ENCODE peak calls at places on chromosome 14, in four cellular contexts. A is SK-N-SH, G is K562, I is GM12878. W is an unnamed sample.

GRCh38 chr14:60233891-60234290 is 15.1 kb upstream of the PPM1A start:
- DNase-seq in A (no peak), G (no peak), I (no peak), W (no peak)

GRCh38 chr14:93009471-93010117 is 86.6 kb downstream of the CHGA start:
- DNase-seq in A (peak), G (no peak), I (no peak), W (no peak)

GRCh38 chr14:104827173-104828055 is 26.5 kb downstream of the ZBTB42 start:
- DNase-seq in A (peak), G (peak), I (no peak), W (peak)

GRCh38 chr14:92692822-92693226 is 55.6 kb downstream of the LGMN start:
- DNase-seq in A (peak), G (no peak), I (no peak), W (no peak)

GRCh38 chr14:73662439-73663056 is 17.8 kb downstream of the DNAL1 start:
- DNase-seq in A (peak), G (peak), I (no peak), W (peak)

GRCh38 chr14:77965919-77966435 is 166.1 kb downstream of the ADCK1 start:
- DNase-seq in A (peak), G (peak), I (peak), W (peak)

GRCh38 chr14:29548948-29549370 is 378.7 kb downstream of the PRKD1 start:
- DNase-seq in A (peak), G (peak), I (peak), W (no peak)

GRCh38 chr14:104924421-104925213 is at the start of gene PLD4:
- DNase-seq in A (no peak), G (no peak), I (no peak), W (no peak)

GRCh38 chr14:89858084-89858483 is 96.4 kb downstream of the EFCAB11 start:
- DNase-seq in A (no peak), G (no peak), I (no peak), W (no peak)

GRCh38 chr14:89861630-89862029 is 92.9 kb downstream of the EFCAB11 start:
- DNase-seq in A (no peak), G (no peak), I (no peak), W (no peak)

GRCh38 chr14:89855961-89856360 is 98.6 kb downstream of the EFCAB11 start:
- DNase-seq in A (no peak), G (no peak), I (no peak), W (no peak)

GRCh38 chr14:89853976-89854693 is 100.4 kb downstream of the EFCAB11 start:
- DNase-seq in A (no peak), G (no peak), I (no peak), W (no peak)

DNA sequence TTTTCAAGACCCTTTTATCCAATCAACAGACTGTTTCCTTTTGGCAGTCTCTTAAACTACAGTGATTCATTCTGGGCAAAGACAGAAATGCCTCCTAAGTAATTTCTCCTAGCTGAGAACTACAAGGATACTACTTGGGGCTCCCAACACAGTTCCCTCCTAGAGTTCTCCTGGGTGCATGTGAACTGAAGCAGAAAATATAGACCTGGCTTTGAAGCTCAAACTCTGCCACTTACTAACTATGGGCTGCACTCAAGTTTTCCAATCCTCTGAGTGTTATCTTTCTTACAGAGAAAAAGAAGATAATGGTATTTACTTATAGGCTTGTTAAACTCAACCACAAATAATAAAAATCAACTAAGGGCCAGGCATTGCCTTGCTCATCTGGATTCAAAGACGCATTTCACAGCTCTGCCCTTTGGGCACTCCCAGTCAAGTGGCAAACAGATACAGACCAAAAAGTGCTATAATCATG is 97.6 kb downstream of the EFCAB11 start:
- DNase-seq in A (no peak), G (no peak), I (no peak), W (no peak)
- TF ChIP-seq USF1 in A (no peak), G (no peak), I (no peak), W (no peak)

GRCh38 chr14:89899917-89900680 is 54.4 kb downstream of the EFCAB11 start:
- DNase-seq in A (peak), G (no peak), I (no peak), W (no peak)
- TF ChIP-seq USF2 in A (no peak), G (no peak), I (no peak), W (no peak)

DNA sequence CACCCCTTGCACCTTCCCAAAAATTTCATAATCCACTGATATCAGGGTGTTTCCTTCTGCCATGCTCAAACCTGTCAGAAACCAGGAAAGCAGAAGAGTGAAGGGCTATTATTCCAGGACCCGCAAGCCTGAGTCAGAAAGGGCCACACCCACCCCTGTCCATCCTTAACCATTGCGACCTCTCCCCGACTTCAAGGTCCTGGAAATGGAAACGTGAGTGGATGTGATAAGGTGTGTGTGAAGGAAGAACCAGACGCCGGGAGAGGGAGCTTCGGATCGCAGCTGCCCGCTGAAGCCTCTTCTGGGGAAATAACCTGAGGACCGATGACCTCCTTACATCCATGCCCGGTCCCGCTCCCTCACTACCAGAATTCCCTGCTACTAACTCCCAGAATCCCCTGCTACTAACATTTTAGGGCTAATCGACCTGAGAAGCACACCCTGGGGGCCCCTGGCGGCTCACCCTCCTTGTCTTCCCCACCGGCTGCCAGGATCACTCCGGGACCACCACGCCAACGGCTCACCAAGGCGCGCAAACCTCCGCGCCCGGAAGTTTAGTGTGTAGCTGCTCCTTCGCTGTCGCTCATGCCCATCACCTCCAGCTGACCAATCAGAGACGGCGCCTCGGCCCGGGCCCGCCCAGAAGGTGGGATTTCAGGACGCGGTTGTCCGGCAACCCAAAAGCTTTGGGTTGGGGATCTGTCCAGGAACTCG is at the start of gene ACYP1:
- DNase-seq in A (peak), G (peak), I (peak), W (peak)
- TF ChIP-seq USF1 in A (no peak), G (no peak), I (no peak), W (no peak)

GRCh38 chr14:106811167-106811566 is 1284.8 kb downstream of the TMEM121 start:
- DNase-seq in A (no peak), G (no peak), I (no peak), W (no peak)

GRCh38 chr14:106808907-106809306 is 1282.5 kb downstream of the TMEM121 start:
- DNase-seq in A (no peak), G (no peak), I (no peak), W (no peak)

GRCh38 chr14:106808458-106808857 is 1282.1 kb downstream of the TMEM121 start:
- DNase-seq in A (no peak), G (no peak), I (no peak), W (no peak)

GRCh38 chr14:106807493-106807892 is 1281.1 kb downstream of the TMEM121 start:
- DNase-seq in A (no peak), G (no peak), I (no peak), W (no peak)

DNA sequence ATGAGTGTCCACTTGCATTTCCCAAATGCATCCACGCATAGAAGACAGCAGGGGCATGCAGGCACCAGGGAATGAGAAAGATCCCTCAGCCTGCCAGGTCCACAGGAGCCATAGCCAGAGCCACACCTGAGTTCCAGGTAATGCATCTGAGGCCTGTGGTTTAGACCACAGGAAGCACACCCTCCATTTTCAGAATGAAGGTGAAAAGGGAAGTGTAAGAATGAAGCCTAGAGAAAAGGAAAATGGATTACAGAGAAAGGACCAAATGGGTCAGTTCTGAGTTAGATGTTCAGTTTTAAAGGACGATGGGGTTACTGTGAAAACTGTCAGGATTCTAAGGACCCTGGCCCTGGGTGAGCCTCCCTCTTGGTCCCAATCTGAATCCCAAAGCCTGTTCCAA is 1283.2 kb downstream of the TMEM121 start:
- DNase-seq in A (no peak), G (no peak), I (no peak), W (no peak)
- TF ChIP-seq USF2 in A (no peak), G (no peak), I (no peak), W (no peak)

GRCh38 chr14:40362856-40363255 is 930.6 kb upstream of the FBXO33 start:
- DNase-seq in A (no peak), G (no peak), I (no peak), W (no peak)

GRCh38 chr14:40365305-40365704 is 933.1 kb upstream of the FBXO33 start:
- DNase-seq in A (no peak), G (no peak), I (no peak), W (no peak)

GRCh38 chr14:40371011-40371410 is 938.8 kb upstream of the FBXO33 start:
- DNase-seq in A (no peak), G (no peak), I (no peak), W (no peak)

GRCh38 chr14:40367717-40368116 is 935.5 kb upstream of the FBXO33 start:
- DNase-seq in A (no peak), G (no peak), I (no peak), W (no peak)

DNA sequence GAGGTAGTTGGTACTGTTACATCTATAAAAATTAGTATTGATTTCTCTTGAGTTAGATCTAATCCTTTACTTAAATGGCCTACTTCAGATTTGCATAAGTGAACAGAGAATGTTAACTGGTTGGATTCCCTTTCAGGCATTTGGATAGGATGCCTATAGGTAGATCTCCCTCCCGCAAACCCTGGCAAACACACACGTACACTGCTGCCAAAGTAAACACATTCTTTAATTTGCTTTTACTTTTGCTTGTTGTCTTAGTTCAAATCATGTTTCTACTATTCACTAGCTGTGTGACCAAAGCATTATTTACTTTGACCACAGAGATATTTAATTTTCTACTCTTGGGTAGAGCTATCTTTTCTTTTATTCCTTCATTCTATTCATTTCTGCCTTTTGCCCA is 936.1 kb upstream of the FBXO33 start:
- DNase-seq in A (no peak), G (no peak), I (no peak), W (no peak)
- TF ChIP-seq USF1 in A (no peak), G (no peak), I (no peak), W (no peak)

GRCh38 chr14:84591827-84592540 is 938.0 kb upstream of the FLRT2 start:
- DNase-seq in A (no peak), G (no peak), I (no peak), W (no peak)
- TF ChIP-seq USF2 in A (no peak), G (no peak), I (no peak), W (no peak)

DNA sequence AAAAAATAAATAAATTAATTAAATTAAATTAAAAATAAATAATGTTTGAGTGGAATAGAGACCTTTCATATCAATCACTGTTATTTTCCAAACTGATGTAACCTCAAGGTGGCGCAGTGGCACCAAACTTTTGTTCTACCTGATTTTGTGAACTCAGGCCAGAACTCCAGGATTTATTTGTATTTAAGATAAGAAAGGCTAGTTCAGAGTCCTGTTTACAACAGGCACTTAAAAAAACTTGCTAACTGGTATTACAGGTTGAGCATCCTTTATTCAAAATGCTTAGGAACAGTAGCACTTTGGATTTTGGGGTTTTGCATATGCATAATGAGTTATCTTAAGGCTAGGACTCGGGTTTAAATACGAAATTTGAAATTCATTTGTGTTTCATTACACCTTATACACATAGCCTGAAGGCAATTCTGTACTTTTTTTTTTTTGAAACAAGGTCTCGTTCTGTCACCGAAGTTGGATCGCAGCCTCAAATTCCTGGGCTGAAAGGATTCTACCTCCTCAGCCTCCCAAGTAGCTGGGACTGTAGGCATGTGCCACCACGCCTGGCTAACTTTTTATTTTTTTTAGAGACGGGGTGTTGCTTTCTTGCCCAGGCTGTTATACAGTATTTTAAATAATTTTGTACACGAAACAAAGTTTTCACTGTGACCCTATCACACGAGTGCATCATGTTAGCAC is 32.4 kb downstream of the YY1 start:
- DNase-seq in A (no peak), G (no peak), I (no peak), W (no peak)
- TF ChIP-seq USF1 in A (no peak), G (no peak), I (no peak), W (no peak)

DNA sequence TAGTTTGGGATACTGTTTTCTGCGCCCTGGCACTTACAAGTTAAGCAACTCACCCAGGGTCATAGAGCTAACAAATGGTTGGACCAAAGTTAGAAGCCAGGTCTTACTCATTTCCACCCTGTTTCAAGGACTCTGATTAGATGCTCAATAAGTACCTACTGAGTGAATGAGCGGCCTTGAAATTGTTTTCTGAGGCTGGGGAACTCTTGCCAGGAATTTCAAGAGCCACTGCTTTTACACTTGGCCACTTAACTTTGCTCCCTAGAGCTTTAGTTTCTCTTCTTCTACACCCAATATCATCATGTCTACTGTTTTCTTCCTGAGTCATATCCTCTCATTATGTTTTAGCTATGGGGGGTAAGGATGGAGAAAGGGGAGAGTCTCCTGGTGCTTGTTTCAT is 431.6 kb downstream of the ZFP36L1 start:
- DNase-seq in A (no peak), G (no peak), I (no peak), W (no peak)
- TF ChIP-seq USF2 in A (no peak), G (no peak), I (no peak), W (no peak)